ENCODE peak calls at places on chromosomes 6 and 20, in eight cellular contexts. W is breast epithelium; Z is head of caudate nucleus; K is OCI-LY7; A is RWPE1; G is NT2/D1; C is naive thymus-derived CD4-positive, alpha-beta T cell; B is naive thymus-derived CD8-positive, alpha-beta T cell. J is an unnamed sample.

GRCh38 chr20:17500826-17501225 is 30.4 kb downstream of the BFSP1 start:
- DNase-seq in B (no peak), K (no peak), A (no peak), G (no peak), W (no peak), Z (no peak), C (no peak), J (no peak)

GRCh38 chr20:36573798-36574277 is 441 bp downstream of the TGIF2 start:
- DNase-seq in G (no peak), Z (peak), A (no peak), K (peak), W (no peak), B (peak), C (no peak), J (peak)

GRCh38 chr20:46571418-46571817 is 21.0 kb upstream of the OCSTAMP start:
- DNase-seq in Z (no peak), C (no peak), B (no peak), K (no peak), G (no peak), A (no peak), W (no peak), J (no peak)

GRCh38 chr6:147759088-147759487 is 250.6 kb downstream of the SAMD5 start:
- DNase-seq in B (no peak), K (no peak), G (no peak), A (no peak), W (no peak), Z (no peak), C (no peak), J (no peak)

GRCh38 chr20:29876911-29877285 is 1380.6 kb upstream of the DEFB115 start:
- DNase-seq in W (peak), G (no peak), Z (no peak), B (no peak), A (no peak), C (no peak), K (no peak), J (no peak)

GRCh38 chr6:75128881-75129570 is 76.8 kb downstream of the COL12A1 start:
- DNase-seq in K (no peak), W (no peak), B (no peak), Z (no peak), C (no peak), A (no peak), G (no peak), J (peak)

GRCh38 chr6:109001554-109001953 is 93.1 kb downstream of the SESN1 start:
- DNase-seq in K (no peak), B (no peak), C (no peak), A (no peak), Z (no peak), W (no peak), G (no peak), J (no peak)

GRCh38 chr20:59006864-59007757 is at the start of gene CTSZ:
- DNase-seq in K (peak), A (peak), B (peak), C (no peak), W (peak), Z (peak), G (peak), J (peak)

GRCh38 chr20:61936701-61937131 is 129.0 kb downstream of the TAF4 start:
- DNase-seq in C (no peak), Z (no peak), B (no peak), K (no peak), G (no peak), A (no peak), W (peak), J (no peak)